ENCODE peak calls at places on chromosomes 11 and 22, in five cellular contexts. P is PC-3; D is GM06990; E is lung; K is CD4-positive, alpha-beta T cell. Q is an unnamed sample.

GRCh38 chr11:60343094-60343704 is 16.1 kb downstream of the MS4A6E start:
- DNase-seq in P (peak), D (no peak), E (no peak), K (no peak), Q (no peak)

GRCh38 chr11:94700631-94701030 is 67.5 kb upstream of the AMOTL1 start:
- DNase-seq in P (no peak), D (no peak), E (no peak), K (no peak), Q (no peak)

GRCh38 chr11:114187173-114187572 is 109.0 kb upstream of the NNMT start:
- DNase-seq in P (no peak), D (no peak), E (no peak), K (no peak), Q (no peak)

GRCh38 chr11:18958221-18958910 is 19.2 kb upstream of the MRGPRX1 start:
- DNase-seq in P (peak), D (no peak), E (no peak), K (no peak), Q (no peak)

GRCh38 chr11:35174666-35175065 is 35.7 kb downstream of the CD44 start:
- DNase-seq in P (peak), D (no peak), E (no peak), K (no peak), Q (no peak)

GRCh38 chr11:47201015-47201414 is 13.8 kb upstream of the DDB2 start:
- DNase-seq in P (no peak), D (no peak), E (no peak), K (no peak), Q (no peak)

GRCh38 chr11:134488913-134489312 is 76.9 kb upstream of the B3GAT1 start:
- DNase-seq in P (no peak), D (no peak), E (no peak), K (no peak), Q (peak)

GRCh38 chr11:64372802-64373597 is 14.0 kb downstream of the RPS6KA4 start:
- DNase-seq in P (peak), D (no peak), E (no peak), K (no peak), Q (no peak)

GRCh38 chr11:10459029-10459970 is 4.2 kb downstream of the AMPD3 start:
- DNase-seq in P (no peak), D (peak), E (no peak), K (peak), Q (peak)

GRCh38 chr22:38088723-38089473 is 4.9 kb upstream of the SLC16A8 start:
- DNase-seq in P (no peak), D (no peak), E (no peak), K (no peak), Q (no peak)

GRCh38 chr11:69797156-69797555 is 22.0 kb upstream of the FGF4 start:
- DNase-seq in P (no peak), D (no peak), E (no peak), K (no peak), Q (no peak)

GRCh38 chr22:20174785-20175596 is 24.1 kb upstream of the CCDC188 start:
- DNase-seq in P (no peak), D (no peak), E (no peak), K (no peak), Q (no peak)
- TF ChIP-seq CTCF in P (peak), D (peak), E (no peak), K (no peak), Q (no peak)

DNA sequence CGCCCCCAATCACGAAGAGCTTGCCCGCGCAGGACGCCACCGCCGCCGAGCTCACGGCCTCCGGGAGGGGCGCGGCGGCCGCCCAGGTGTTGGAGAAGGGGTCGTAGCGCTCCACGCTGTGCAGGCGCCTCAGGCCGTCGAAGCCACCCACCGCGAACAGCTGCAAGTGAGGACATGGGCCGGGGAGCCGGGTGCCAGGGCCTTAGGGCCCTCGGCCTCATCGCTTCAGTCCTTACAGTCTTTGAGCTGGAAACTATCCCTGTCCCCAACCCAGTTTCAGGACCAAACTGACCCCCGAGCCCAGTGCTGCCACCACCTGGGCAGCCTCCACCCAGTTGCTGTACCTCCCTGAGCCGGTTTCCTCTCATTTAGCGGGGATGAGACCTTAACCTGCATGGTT is 7.6 kb downstream of the KLHL35 start:
- DNase-seq in P (peak), D (no peak), E (no peak), K (no peak), Q (no peak)
- TF ChIP-seq CTCF in P (peak), D (peak), E (no peak), K (no peak), Q (no peak)

GRCh38 chr11:269146-269890 is 8.9 kb upstream of the NLRP6 start:
- DNase-seq in P (no peak), D (peak), E (peak), K (peak), Q (peak)
- TF ChIP-seq CTCF in P (no peak), D (no peak), E (no peak), K (no peak), Q (peak)

GRCh38 chr11:85661972-85662664 is 2.8 kb downstream of the CREBZF start:
- DNase-seq in P (no peak), D (no peak), E (no peak), K (no peak), Q (no peak)

GRCh38 chr11:85663080-85663729 is 1.7 kb downstream of the CREBZF start:
- DNase-seq in P (no peak), D (no peak), E (no peak), K (no peak), Q (no peak)

GRCh38 chr11:85664561-85665481 is at the start of gene CREBZF:
- DNase-seq in P (peak), D (peak), E (peak), K (peak), Q (peak)

GRCh38 chr11:85665756-85666155 is 827 bp upstream of the CREBZF start:
- DNase-seq in P (no peak), D (no peak), E (no peak), K (no peak), Q (no peak)

DNA sequence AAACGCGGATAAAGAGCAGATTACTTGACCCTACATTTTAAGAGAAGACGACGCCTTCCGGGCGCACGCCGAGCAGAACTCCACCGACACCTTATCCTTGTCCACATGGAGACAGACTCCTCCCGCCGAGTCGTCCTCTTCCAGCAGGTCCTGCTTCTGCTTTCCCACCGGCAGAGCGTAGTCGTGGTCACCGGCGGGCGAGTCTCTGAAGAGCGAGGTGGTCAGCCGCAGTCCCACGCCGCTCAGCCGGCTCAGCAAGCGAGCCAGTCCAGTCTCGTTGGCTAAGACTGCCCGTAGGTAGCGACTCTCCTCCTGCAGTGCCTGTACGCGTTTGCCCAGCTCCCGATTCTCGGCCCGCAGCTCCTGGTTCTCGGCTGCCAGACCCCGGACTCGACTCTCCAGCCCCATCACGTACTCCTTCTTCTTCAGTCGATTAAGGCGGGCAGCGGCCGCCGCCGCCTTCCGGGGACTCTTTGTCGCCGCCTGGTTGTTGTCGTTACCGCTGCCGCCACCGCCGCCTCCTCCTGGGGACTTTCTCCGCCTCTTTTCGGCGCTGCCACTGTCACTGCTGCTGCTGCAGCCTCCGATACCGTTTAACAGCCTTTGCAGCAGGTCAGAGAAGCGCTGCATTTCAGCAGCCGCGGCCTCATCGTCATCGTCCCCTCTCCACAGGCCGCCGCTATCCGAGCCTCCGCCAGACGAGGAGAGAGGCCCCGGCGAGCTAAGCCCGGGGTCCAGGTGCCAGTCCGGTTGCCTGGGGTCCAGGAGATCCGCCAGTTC is 958 bp downstream of the CREBZF start:
- DNase-seq in P (peak), D (peak), E (peak), K (peak), Q (peak)
- TF ChIP-seq CTCF in P (peak), D (peak), E (peak), K (peak), Q (peak)

GRCh38 chr11:15565846-15566245 is 451.1 kb downstream of the INSC start:
- DNase-seq in P (no peak), D (no peak), E (no peak), K (no peak), Q (no peak)
- TF ChIP-seq CTCF in P (no peak), D (no peak), E (no peak), K (no peak), Q (no peak)

GRCh38 chr11:39361557-39361956 is 2097.9 kb downstream of the LRRC4C start:
- DNase-seq in P (no peak), D (no peak), E (no peak), K (no peak), Q (no peak)
- TF ChIP-seq CTCF in P (no peak), D (no peak), E (no peak), K (no peak), Q (no peak)

GRCh38 chr11:17434108-17434507 is 42.5 kb downstream of the ABCC8 start:
- DNase-seq in P (no peak), D (no peak), E (no peak), K (no peak), Q (no peak)
- TF ChIP-seq CTCF in P (no peak), D (no peak), E (no peak), K (no peak), Q (no peak)

GRCh38 chr11:75800728-75801361 is 14.2 kb upstream of the UVRAG start:
- DNase-seq in P (peak), D (no peak), E (no peak), K (no peak), Q (no peak)
- TF ChIP-seq CTCF in P (no peak), D (no peak), E (no peak), K (no peak), Q (no peak)

GRCh38 chr22:25902402-25902801 is 160.4 kb downstream of the MYO18B start:
- DNase-seq in P (no peak), D (no peak), E (no peak), K (no peak), Q (no peak)
- TF ChIP-seq CTCF in P (no peak), D (no peak), E (no peak), K (no peak), Q (no peak)

GRCh38 chr11:9047986-9048522 is 43.3 kb downstream of the SCUBE2 start:
- DNase-seq in P (no peak), D (no peak), E (no peak), K (no peak), Q (no peak)
- TF ChIP-seq CTCF in P (no peak), D (no peak), E (no peak), K (no peak), Q (no peak)

Q was measured in natural killer cell.